ENCODE peak calls at places on chromosomes 16 and 17, in five cellular contexts. R is foreskin keratinocyte; X is effector memory CD8-positive, alpha-beta T cell; B is omental fat pad; D is activated CD4-positive, alpha-beta T cell treated with anti-CD3 and anti-CD28 coated beads for 36 hours. C is an unnamed sample.

GRCh38 chr17:2705263-2705662 is 6.3 kb downstream of the CLUH start:
- ATAC-seq in B (no peak), D (no peak), R (no peak), X (no peak), C (peak)

GRCh38 chr16:11135167-11135973 is 120.6 kb downstream of the SOCS1 start:
- ATAC-seq in R (peak), D (no peak), B (peak), X (no peak), C (no peak)

GRCh38 chr17:48873212-48873611 is 19.4 kb upstream of the ATP5MC1 start:
- ATAC-seq in X (no peak), R (no peak), D (no peak), B (no peak), C (no peak)

GRCh38 chr17:28737316-28737715 is 6.5 kb upstream of the TRAF4 start:
- ATAC-seq in R (no peak), B (no peak), X (no peak), D (no peak), C (no peak)

GRCh38 chr16:69438465-69438864 is 14.0 kb downstream of the CYB5B start:
- ATAC-seq in B (no peak), R (no peak), X (peak), D (peak), C (no peak)

GRCh38 chr17:36942031-36942599 is 4.8 kb downstream of the LHX1 start:
- ATAC-seq in B (no peak), R (peak), X (no peak), D (no peak), C (peak)

GRCh38 chr16:73064227-73064995 is 16.5 kb upstream of the ZFHX3 start:
- ATAC-seq in X (no peak), R (peak), D (no peak), B (peak), C (no peak)

GRCh38 chr16:15807603-15808009 is 49.2 kb downstream of the MYH11 start:
- ATAC-seq in R (no peak), D (no peak), B (no peak), X (no peak), C (no peak)

GRCh38 chr16:23563186-23563585 is 5.7 kb downstream of the UBFD1 start:
- ATAC-seq in D (no peak), B (no peak), X (no peak), R (no peak), C (no peak)

GRCh38 chr17:19626079-19626478 is 22.5 kb upstream of the ALDH3A2 start:
- ATAC-seq in B (no peak), X (no peak), D (no peak), R (no peak), C (no peak)

GRCh38 chr16:86430814-86431213 is 79.5 kb upstream of the FOXF1 start:
- ATAC-seq in B (no peak), R (no peak), D (no peak), X (no peak), C (no peak)

GRCh38 chr16:3797904-3798811 is 80.8 kb upstream of the TRAP1 start:
- ATAC-seq in X (peak), D (peak), B (peak), R (no peak), C (peak)

GRCh38 chr17:17118399-17118798 is 76.1 kb downstream of the MPRIP start:
- ATAC-seq in B (no peak), R (no peak), D (no peak), X (no peak), C (no peak)

GRCh38 chr17:77235370-77236080 is 94.8 kb downstream of the SEC14L1 start:
- ATAC-seq in D (peak), X (no peak), B (peak), R (no peak), C (peak)

GRCh38 chr17:57499648-57500049 is 243.3 kb downstream of the MSI2 start:
- ATAC-seq in B (no peak), D (peak), R (no peak), X (no peak), C (peak)

GRCh38 chr17:6456914-6457687 is 12.8 kb downstream of the PIMREG start:
- ATAC-seq in B (no peak), R (peak), X (no peak), D (no peak), C (peak)

GRCh38 chr17:50841277-50841948 is 6.0 kb downstream of the WFIKKN2 start:
- ATAC-seq in X (no peak), B (no peak), D (no peak), R (no peak), C (peak)

GRCh38 chr17:64994281-64994680 is 62.3 kb downstream of the GNA13 start:
- ATAC-seq in D (no peak), X (no peak), R (no peak), B (no peak), C (no peak)

GRCh38 chr16:64952177-64952576 is 169.7 kb downstream of the CDH11 start:
- ATAC-seq in B (peak), X (no peak), D (no peak), R (no peak), C (no peak)

GRCh38 chr17:74446551-74447500 is 14.9 kb downstream of the GPRC5C start:
- ATAC-seq in D (peak), B (peak), R (no peak), X (no peak), C (no peak)

GRCh38 chr16:86555763-86556130 is 712 bp upstream of the MTHFSD start:
- ATAC-seq in X (no peak), D (no peak), B (no peak), R (no peak), C (no peak)

GRCh38 chr16:14373901-14374300 is 256.2 kb downstream of the PARN start:
- ATAC-seq in R (no peak), X (no peak), D (no peak), B (no peak), C (no peak)

GRCh38 chr17:50221500-50222480 is 20.4 kb upstream of the COL1A1 start:
- ATAC-seq in B (peak), D (peak), X (no peak), R (peak), C (peak)

GRCh38 chr17:39099686-39100293 is 51.6 kb downstream of the PLXDC1 start:
- ATAC-seq in B (no peak), D (no peak), R (no peak), X (no peak), C (peak)

GRCh38 chr16:85396879-85397871 is 215.9 kb upstream of the GSE1 start:
- ATAC-seq in R (peak), X (no peak), B (no peak), D (peak), C (no peak)

GRCh38 chr17:21452377-21453143 is 76.4 kb downstream of the KCNJ12 start:
- ATAC-seq in X (no peak), D (peak), B (peak), R (peak), C (no peak)